ENCODE peak calls at places on chromosome 22, in seven cellular contexts. K, L, S, B, C, E and W are unnamed samples.

GRCh38 chr22:49820984-49821383 is 6.7 kb downstream of the BRD1 start:
- DNase-seq in B (no peak), S (no peak), K (no peak), E (no peak), L (no peak), C (no peak), W (no peak)

GRCh38 chr22:45426387-45426786 is 12.9 kb downstream of the RIBC2 start:
- DNase-seq in E (no peak), L (peak; percentile 4), B (no peak), C (no peak), S (no peak), K (no peak), W (no peak)

GRCh38 chr22:50271519-50271970 is 1.4 kb upstream of the MAPK11 start:
- DNase-seq in C (no peak), S (peak; percentile 64), K (peak; percentile 71), E (peak; percentile 75), L (peak; percentile 54), B (peak; percentile 35), W (peak; percentile 56)

GRCh38 chr22:30301995-30302809 is 12.9 kb upstream of the CASTOR1 start:
- DNase-seq in E (peak; percentile 70), B (no peak), K (peak; percentile 57), S (no peak), C (peak; percentile 87), L (no peak), W (no peak)

GRCh38 chr22:35921777-35922176 is 106.8 kb downstream of the RBFOX2 start:
- DNase-seq in S (peak; percentile 81), L (peak; percentile 81), E (peak; percentile 70), B (peak; percentile 15), C (peak; percentile 68), K (no peak), W (peak; percentile 55)

GRCh38 chr22:31085493-31085824 is 4.3 kb downstream of the SMTN start:
- DNase-seq in B (no peak), C (peak; percentile 59), L (peak; percentile 53), K (peak; percentile 50), S (no peak), E (peak; percentile 45), W (no peak)

GRCh38 chr22:37241351-37242142 is 2.5 kb downstream of the RAC2 start:
- DNase-seq in B (peak; percentile 50), L (no peak), S (no peak), E (peak; percentile 37), C (peak; percentile 52), K (no peak), W (no peak)

GRCh38 chr22:22833488-22833887 is 54.1 kb upstream of the IGLL5 start:
- DNase-seq in L (no peak), C (no peak), S (no peak), E (no peak), K (no peak), B (no peak), W (no peak)

GRCh38 chr22:49657275-49657973 is 170.2 kb downstream of the BRD1 start:
- DNase-seq in E (peak; percentile 68), C (peak; percentile 81), S (no peak), K (peak; percentile 75), L (peak; percentile 79), B (peak; percentile 69), W (peak; percentile 73)

GRCh38 chr22:36311386-36312085 is 58.6 kb downstream of the APOL1 start:
- DNase-seq in E (no peak), L (no peak), B (no peak), K (no peak), S (no peak), C (no peak), W (no peak)

GRCh38 chr22:26952654-26953379 is 295.4 kb downstream of the MIAT start:
- DNase-seq in L (no peak), B (no peak), E (no peak), S (no peak), C (no peak), K (no peak), W (no peak)

GRCh38 chr22:45263790-45264269 is 20.9 kb upstream of the UPK3A start:
- DNase-seq in B (no peak), E (peak; percentile 72), L (peak; percentile 72), K (peak; percentile 72), S (peak; percentile 89), C (peak; percentile 85), W (peak; percentile 68)

GRCh38 chr22:50727678-50728522 is 10.1 kb upstream of the ACR start:
- DNase-seq in C (peak; percentile 24), L (no peak), K (peak; percentile 9), B (no peak), E (no peak), S (no peak), W (no peak)

GRCh38 chr22:49943771-49944398 is 16.7 kb upstream of the PIM3 start:
- DNase-seq in L (no peak), S (no peak), B (no peak), K (no peak), C (no peak), E (no peak), W (no peak)

GRCh38 chr22:22681221-22681739 is 36.9 kb downstream of the GGTLC2 start:
- DNase-seq in L (no peak), K (no peak), C (no peak), B (no peak), S (no peak), E (no peak), W (no peak)

GRCh38 chr22:36026741-36027140 is 1.9 kb downstream of the RBFOX2 start:
- DNase-seq in C (no peak), L (no peak), E (no peak), B (no peak), K (no peak), S (peak; percentile 35), W (no peak)

DNA sequence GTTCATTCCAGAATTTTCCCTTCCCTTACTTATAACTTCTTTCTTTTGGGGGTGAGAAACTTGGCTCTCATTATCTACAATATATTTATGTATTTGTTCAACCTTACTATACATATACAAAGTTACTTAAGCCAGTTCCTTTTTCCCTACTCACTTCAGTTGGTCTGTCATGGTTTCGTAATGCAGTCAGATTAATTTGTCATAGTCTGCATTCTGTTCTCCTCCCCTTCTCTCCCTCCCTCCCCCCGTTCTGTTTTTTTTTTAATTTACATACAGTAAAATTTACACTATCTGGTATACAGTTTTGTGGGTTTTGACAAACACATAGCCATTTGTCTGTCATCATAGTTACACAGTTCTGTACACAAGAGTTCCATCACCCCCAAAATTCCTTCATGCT is 71.8 kb upstream of the ADORA2A start:
- DNase-seq in K (no peak), B (no peak), L (no peak), C (no peak), S (no peak), E (no peak), W (no peak)
- H3K27ac ChIP-seq in K (no peak overlapping the region), B (no peak overlapping the region), L (no peak overlapping the region), C (no peak overlapping the region), S (no peak overlapping the region), E (no peak overlapping the region), W (no peak overlapping the region)

GRCh38 chr22:41401781-41402648 is 20.3 kb downstream of the TEF start:
- DNase-seq in C (peak; percentile 71), L (peak; percentile 40), E (peak; percentile 87), K (peak; percentile 81), B (no peak), S (peak; percentile 36), W (peak; percentile 76)
- H3K4me3 ChIP-seq in C (no peak overlapping the region), L (no peak overlapping the region), E (no peak overlapping the region), K (no peak overlapping the region), B (no peak overlapping the region), S (no peak overlapping the region), W (no peak overlapping the region)

DNA sequence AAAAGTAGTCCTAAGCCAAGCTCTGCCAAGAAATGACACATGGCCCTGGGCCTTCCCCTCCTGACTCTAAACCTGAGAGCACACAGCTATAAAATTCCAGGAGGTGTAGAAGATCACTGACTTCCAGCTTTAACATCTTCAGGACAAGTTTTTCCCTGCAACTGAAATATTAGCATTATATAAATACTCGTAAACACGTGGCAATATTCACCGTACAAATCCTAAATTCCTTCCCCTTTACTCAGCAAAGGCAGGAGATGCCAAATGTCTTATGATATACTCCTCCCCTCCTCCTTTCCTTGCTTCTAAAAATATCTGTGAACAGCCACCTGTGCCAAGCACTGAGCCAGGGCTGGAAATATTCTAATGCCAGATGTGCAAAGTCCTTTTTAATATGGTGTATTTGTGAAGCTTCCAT is 194.0 kb downstream of the LARGE1 start:
- DNase-seq in S (no peak), E (no peak), L (no peak), C (no peak), K (no peak), B (no peak), W (no peak)
- H3K27ac ChIP-seq in S (no peak overlapping the region), E (peak overlapping the region; percentile 27), L (peak overlapping the region; percentile 22), C (peak overlapping the region; percentile 45), K (peak overlapping the region; percentile 79), B (no peak overlapping the region), W (peak overlapping the region; percentile 54)

GRCh38 chr22:47088480-47089145 is 326.2 kb downstream of the TBC1D22A start:
- DNase-seq in L (no peak), K (no peak), C (no peak), S (no peak), E (no peak), B (no peak), W (no peak)

GRCh38 chr22:47091241-47091691 is 328.8 kb downstream of the TBC1D22A start:
- DNase-seq in K (no peak), E (no peak), L (no peak), B (no peak), C (no peak), S (no peak), W (no peak)

GRCh38 chr22:47090591-47091240 is 328.3 kb downstream of the TBC1D22A start:
- DNase-seq in S (no peak), E (no peak), L (peak; percentile 44), B (peak; percentile 36), K (no peak), C (no peak), W (no peak)

GRCh38 chr22:47089374-47089773 is 326.9 kb downstream of the TBC1D22A start:
- DNase-seq in K (no peak), B (no peak), E (no peak), S (no peak), L (no peak), C (no peak), W (no peak)

DNA sequence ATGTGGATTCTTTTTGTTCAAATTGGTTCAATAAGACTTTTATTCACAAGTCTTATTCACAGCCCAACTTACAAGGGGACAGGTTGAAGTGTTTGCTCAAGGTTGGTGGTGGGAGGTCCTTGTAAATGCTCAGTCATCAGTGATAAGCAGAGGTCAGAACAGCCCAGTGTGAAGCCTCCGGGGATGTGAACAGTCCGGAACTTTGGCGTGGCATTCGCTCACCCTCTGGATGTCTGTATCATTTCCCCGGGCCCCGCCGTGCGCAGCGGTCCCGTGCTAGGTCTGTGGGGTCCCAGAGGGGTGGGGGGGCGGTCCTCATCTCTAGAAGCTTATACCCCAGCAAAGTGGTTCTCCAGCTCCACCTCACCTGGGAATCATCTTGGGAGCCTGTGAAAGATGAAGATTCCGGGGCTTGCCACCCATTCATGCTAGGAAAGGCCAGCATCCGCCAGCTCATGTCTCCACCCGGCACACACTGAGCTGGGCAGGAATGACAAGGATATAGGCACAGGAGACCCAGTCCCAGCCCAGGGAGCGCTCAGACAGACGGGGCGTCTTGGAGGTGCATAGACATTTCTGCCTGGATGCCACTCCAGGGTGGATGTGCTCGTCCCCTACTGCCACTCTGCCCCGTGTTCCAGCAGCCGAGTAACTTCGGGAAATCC is 327.5 kb downstream of the TBC1D22A start:
- DNase-seq in B (no peak), E (no peak), L (no peak), K (no peak), C (no peak), S (no peak), W (no peak)
- H3K4me3 ChIP-seq in B (no peak overlapping the region), E (no peak overlapping the region), L (no peak overlapping the region), K (peak overlapping the region; percentile 51), C (no peak overlapping the region), S (no peak overlapping the region), W (no peak overlapping the region)